ENCODE peak calls at places on chromosomes 3 and 15, in eight cellular contexts. One of them, this sample, is unnamed.

GRCh38 chr15:90208372-90208771 is 7.2 kb downstream of the SEMA4B start:
- DNase-seq in KBM-7: no peak
- DNase-seq in Caki2: no peak
- DNase-seq in activated T-cell treated with anti-CD3 and anti-CD28 coated beads for 24 hours: no peak
- DNase-seq in NCI-H748 treated with DMSO at 0.1 percent for 48 hours: no peak
- DNase-seq in naive thymus-derived CD8-positive, alpha-beta T cell: no peak
- DNase-seq in Daoy: no peak
- DNase-seq in mesendoderm: no peak
- DNase-seq in this sample: no peak

GRCh38 chr3:134134240-134134639 is 104.5 kb upstream of the SLCO2A1 start:
- DNase-seq in activated T-cell treated with anti-CD3 and anti-CD28 coated beads for 24 hours: no peak
- DNase-seq in mesendoderm: peak
- DNase-seq in NCI-H748 treated with DMSO at 0.1 percent for 48 hours: no peak
- DNase-seq in KBM-7: no peak
- DNase-seq in Caki2: no peak
- DNase-seq in Daoy: no peak
- DNase-seq in naive thymus-derived CD8-positive, alpha-beta T cell: no peak
- DNase-seq in this sample: no peak

GRCh38 chr15:79192462-79193036 is 90.0 kb upstream of the ANKRD34C start:
- DNase-seq in NCI-H748 treated with DMSO at 0.1 percent for 48 hours: no peak
- DNase-seq in naive thymus-derived CD8-positive, alpha-beta T cell: no peak
- DNase-seq in Caki2: no peak
- DNase-seq in activated T-cell treated with anti-CD3 and anti-CD28 coated beads for 24 hours: no peak
- DNase-seq in mesendoderm: no peak
- DNase-seq in KBM-7: no peak
- DNase-seq in Daoy: no peak
- DNase-seq in this sample: no peak

GRCh38 chr3:26091096-26091495 is 301.2 kb downstream of the OXSM start:
- DNase-seq in Daoy: no peak
- DNase-seq in activated T-cell treated with anti-CD3 and anti-CD28 coated beads for 24 hours: no peak
- DNase-seq in Caki2: no peak
- DNase-seq in KBM-7: no peak
- DNase-seq in mesendoderm: no peak
- DNase-seq in NCI-H748 treated with DMSO at 0.1 percent for 48 hours: no peak
- DNase-seq in naive thymus-derived CD8-positive, alpha-beta T cell: no peak
- DNase-seq in this sample: no peak

GRCh38 chr15:91263632-91264477 is 163.8 kb downstream of the SV2B start:
- DNase-seq in Caki2: peak
- DNase-seq in KBM-7: peak
- DNase-seq in activated T-cell treated with anti-CD3 and anti-CD28 coated beads for 24 hours: no peak
- DNase-seq in mesendoderm: peak
- DNase-seq in Daoy: peak
- DNase-seq in naive thymus-derived CD8-positive, alpha-beta T cell: no peak
- DNase-seq in NCI-H748 treated with DMSO at 0.1 percent for 48 hours: no peak
- DNase-seq in this sample: no peak

GRCh38 chr3:170651260-170651845 is 65.5 kb upstream of the SLC7A14 start:
- DNase-seq in KBM-7: no peak
- DNase-seq in NCI-H748 treated with DMSO at 0.1 percent for 48 hours: no peak
- DNase-seq in Caki2: no peak
- DNase-seq in Daoy: no peak
- DNase-seq in mesendoderm: no peak
- DNase-seq in naive thymus-derived CD8-positive, alpha-beta T cell: no peak
- DNase-seq in activated T-cell treated with anti-CD3 and anti-CD28 coated beads for 24 hours: no peak
- DNase-seq in this sample: no peak

GRCh38 chr15:72592676-72593075 is 61.8 kb upstream of the GOLGA6B start:
- DNase-seq in Caki2: no peak
- DNase-seq in activated T-cell treated with anti-CD3 and anti-CD28 coated beads for 24 hours: no peak
- DNase-seq in NCI-H748 treated with DMSO at 0.1 percent for 48 hours: no peak
- DNase-seq in mesendoderm: no peak
- DNase-seq in KBM-7: no peak
- DNase-seq in naive thymus-derived CD8-positive, alpha-beta T cell: no peak
- DNase-seq in Daoy: no peak
- DNase-seq in this sample: no peak

GRCh38 chr15:47294765-47295259 is 422.5 kb upstream of the SEMA6D start:
- DNase-seq in NCI-H748 treated with DMSO at 0.1 percent for 48 hours: no peak
- DNase-seq in mesendoderm: no peak
- DNase-seq in naive thymus-derived CD8-positive, alpha-beta T cell: no peak
- DNase-seq in Caki2: no peak
- DNase-seq in activated T-cell treated with anti-CD3 and anti-CD28 coated beads for 24 hours: no peak
- DNase-seq in KBM-7: no peak
- DNase-seq in Daoy: no peak
- DNase-seq in this sample: no peak

GRCh38 chr3:63955830-63956545 is 43.8 kb upstream of the SCAANT1 start:
- DNase-seq in KBM-7: no peak
- DNase-seq in Caki2: peak
- DNase-seq in NCI-H748 treated with DMSO at 0.1 percent for 48 hours: no peak
- DNase-seq in mesendoderm: no peak
- DNase-seq in activated T-cell treated with anti-CD3 and anti-CD28 coated beads for 24 hours: no peak
- DNase-seq in naive thymus-derived CD8-positive, alpha-beta T cell: no peak
- DNase-seq in Daoy: no peak
- DNase-seq in this sample: no peak

GRCh38 chr3:58659051-58659675 is 7.4 kb downstream of the FAM3D start:
- DNase-seq in Daoy: peak
- DNase-seq in NCI-H748 treated with DMSO at 0.1 percent for 48 hours: no peak
- DNase-seq in naive thymus-derived CD8-positive, alpha-beta T cell: no peak
- DNase-seq in Caki2: no peak
- DNase-seq in mesendoderm: peak
- DNase-seq in activated T-cell treated with anti-CD3 and anti-CD28 coated beads for 24 hours: no peak
- DNase-seq in KBM-7: no peak
- DNase-seq in this sample: no peak

GRCh38 chr15:82021992-82022391 is 23.8 kb downstream of the MEX3B start:
- DNase-seq in activated T-cell treated with anti-CD3 and anti-CD28 coated beads for 24 hours: no peak
- DNase-seq in mesendoderm: no peak
- DNase-seq in Daoy: no peak
- DNase-seq in KBM-7: peak
- DNase-seq in Caki2: peak
- DNase-seq in naive thymus-derived CD8-positive, alpha-beta T cell: no peak
- DNase-seq in NCI-H748 treated with DMSO at 0.1 percent for 48 hours: peak
- DNase-seq in this sample: peak

GRCh38 chr15:31236184-31237041 is 90.2 kb upstream of the KLF13 start:
- DNase-seq in Daoy: peak
- DNase-seq in NCI-H748 treated with DMSO at 0.1 percent for 48 hours: peak
- DNase-seq in mesendoderm: peak
- DNase-seq in Caki2: peak
- DNase-seq in KBM-7: peak
- DNase-seq in naive thymus-derived CD8-positive, alpha-beta T cell: no peak
- DNase-seq in activated T-cell treated with anti-CD3 and anti-CD28 coated beads for 24 hours: no peak
- DNase-seq in this sample: no peak

GRCh38 chr15:70099966-70100494 is 2.3 kb upstream of the TLE3 start:
- DNase-seq in KBM-7: no peak
- DNase-seq in Caki2: no peak
- DNase-seq in mesendoderm: peak
- DNase-seq in activated T-cell treated with anti-CD3 and anti-CD28 coated beads for 24 hours: no peak
- DNase-seq in NCI-H748 treated with DMSO at 0.1 percent for 48 hours: no peak
- DNase-seq in naive thymus-derived CD8-positive, alpha-beta T cell: no peak
- DNase-seq in Daoy: peak
- DNase-seq in this sample: no peak

GRCh38 chr3:187667526-187667925 is 2.7 kb downstream of the SST start:
- DNase-seq in naive thymus-derived CD8-positive, alpha-beta T cell: no peak
- DNase-seq in Caki2: peak
- DNase-seq in KBM-7: no peak
- DNase-seq in activated T-cell treated with anti-CD3 and anti-CD28 coated beads for 24 hours: no peak
- DNase-seq in Daoy: no peak
- DNase-seq in mesendoderm: no peak
- DNase-seq in NCI-H748 treated with DMSO at 0.1 percent for 48 hours: peak
- DNase-seq in this sample: peak

GRCh38 chr3:27253391-27253790 is 115.8 kb downstream of the NEK10 start:
- DNase-seq in naive thymus-derived CD8-positive, alpha-beta T cell: no peak
- DNase-seq in NCI-H748 treated with DMSO at 0.1 percent for 48 hours: no peak
- DNase-seq in mesendoderm: no peak
- DNase-seq in KBM-7: no peak
- DNase-seq in activated T-cell treated with anti-CD3 and anti-CD28 coated beads for 24 hours: no peak
- DNase-seq in Daoy: no peak
- DNase-seq in Caki2: no peak
- DNase-seq in this sample: no peak